ENCODE peak calls at places on chromosome 13, in seven cellular contexts. B, W, O, Y, U, G and L are unnamed samples.

GRCh38 chr13:100128373-100128772 is 39.5 kb downstream of the PCCA start:
- DNase-seq in B (no peak), W (peak; percentile 12), O (no peak), Y (peak; percentile 71), U (peak; percentile 60), G (no peak), L (no peak)

GRCh38 chr13:53351040-53351439 is 322.4 kb downstream of the OLFM4 start:
- DNase-seq in B (no peak), W (no peak), O (no peak), Y (no peak), U (no peak), G (no peak), L (no peak)

GRCh38 chr13:26037302-26037701 is 14.5 kb downstream of the SHISA2 start:
- DNase-seq in B (no peak), W (peak; percentile 28), O (no peak), Y (no peak), U (no peak), G (no peak), L (no peak)

GRCh38 chr13:70994204-70994603 is 872.8 kb downstream of the DACH1 start:
- DNase-seq in B (no peak), W (no peak), O (no peak), Y (no peak), U (no peak), G (no peak), L (no peak)

GRCh38 chr13:43933378-43933777 is 53.7 kb downstream of the LACC1 start:
- DNase-seq in B (no peak), W (no peak), O (no peak), Y (no peak), U (no peak), G (no peak), L (no peak)

GRCh38 chr13:72194531-72194930 is 327.5 kb upstream of the DACH1 start:
- DNase-seq in B (no peak), W (no peak), O (no peak), Y (peak; percentile 1), U (no peak), G (peak; percentile 22), L (no peak)

GRCh38 chr13:80341098-80341701 is at the start of gene SPRY2:
- DNase-seq in B (peak; percentile 97), W (peak; percentile 99), O (peak; percentile 92), Y (peak; percentile 96), U (peak; percentile 85), G (peak; percentile 98), L (peak; percentile 78)

GRCh38 chr13:50543767-50544166 is 299.7 kb downstream of the DLEU7 start:
- DNase-seq in B (no peak), W (peak; percentile 75), O (no peak), Y (peak; percentile 81), U (peak; percentile 77), G (no peak), L (no peak)

GRCh38 chr13:34816118-34816517 is 126.0 kb upstream of the NBEA start:
- DNase-seq in B (no peak), W (no peak), O (no peak), Y (no peak), U (no peak), G (no peak), L (no peak)

GRCh38 chr13:72536668-72537399 is 190.6 kb downstream of the MZT1 start:
- DNase-seq in B (no peak), W (no peak), O (no peak), Y (no peak), U (no peak), G (no peak), L (peak; percentile 19)

GRCh38 chr13:27355894-27356293 is 68.5 kb upstream of the GTF3A start:
- DNase-seq in B (no peak), W (no peak), O (no peak), Y (no peak), U (no peak), G (peak; percentile 31), L (no peak)

GRCh38 chr13:59874973-59875372 is 288.8 kb downstream of the DIAPH3 start:
- DNase-seq in B (no peak), W (no peak), O (no peak), Y (no peak), U (no peak), G (no peak), L (no peak)

GRCh38 chr13:94479559-94480095 is at the start of gene DCT:
- DNase-seq in B (no peak), W (no peak), O (no peak), Y (no peak), U (no peak), G (no peak), L (no peak)

DNA sequence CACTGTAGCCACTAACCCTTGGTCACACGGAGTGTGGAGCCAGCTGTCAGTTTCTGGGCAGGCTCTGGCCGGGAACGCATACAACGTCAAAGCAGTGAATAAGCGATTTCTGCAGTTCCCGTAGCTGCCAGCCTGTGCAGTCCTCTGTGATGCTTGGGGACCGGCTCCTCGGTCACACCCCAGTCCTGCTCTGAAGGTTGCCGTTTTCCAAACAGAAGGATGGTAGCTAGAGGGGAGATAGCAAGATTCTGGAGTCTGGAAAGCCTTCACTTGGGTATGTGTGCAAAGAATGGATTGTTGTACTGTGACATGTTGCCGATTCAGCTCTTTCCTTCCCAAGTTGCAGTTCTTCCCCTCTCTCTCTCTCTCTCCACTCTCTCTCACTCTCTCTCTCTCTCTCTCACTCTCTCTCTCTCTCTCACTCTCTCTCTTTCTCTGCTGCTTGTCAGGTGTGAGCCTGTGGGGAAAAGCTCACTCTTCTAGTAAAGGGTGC is 38.7 kb upstream of the C1QTNF9 start:
- DNase-seq in B (no peak), W (peak; percentile 54), O (peak; percentile 61), Y (peak; percentile 48), U (no peak), G (peak; percentile 85), L (no peak)
- H3K4me3 ChIP-seq in B (peak overlapping the region; percentile 44), W (peak overlapping the region; percentile 9), O (no peak overlapping the region), Y (peak overlapping the region; percentile 45), U (peak overlapping the region; percentile 54), G (peak overlapping the region; percentile 51), L (peak overlapping the region; percentile 44)

DNA sequence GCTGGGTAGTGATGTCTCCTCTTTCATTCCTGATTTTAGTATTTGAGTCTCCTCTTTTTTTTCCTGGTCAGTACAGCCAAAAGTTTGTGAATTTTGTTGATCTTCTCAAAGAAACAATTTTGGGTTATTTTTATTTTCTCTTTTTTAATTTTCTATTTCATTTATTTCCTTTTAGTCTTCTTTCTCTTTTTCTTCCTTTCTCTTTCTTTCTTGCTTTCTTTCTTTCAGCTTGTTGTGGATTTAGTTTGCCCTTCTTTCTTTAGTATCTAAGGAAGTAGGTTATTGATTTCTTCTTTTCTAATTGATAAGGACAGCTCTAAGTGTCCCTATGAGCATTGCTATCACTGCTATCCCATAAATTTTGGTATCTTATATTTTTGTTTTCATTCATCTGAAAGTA is 13.8 kb downstream of the IPO5 start:
- DNase-seq in B (no peak), W (no peak), O (no peak), Y (no peak), U (no peak), G (no peak), L (no peak)
- TF ChIP-seq CTCF in B (no peak), W (no peak), O (no peak), Y (no peak), U (no peak), G (no peak), L (no peak)

GRCh38 chr13:40994581-40995230 is 24.4 kb downstream of the ELF1 start:
- DNase-seq in B (no peak), W (no peak), O (no peak), Y (no peak), U (no peak), G (no peak), L (no peak)
- H3K4me3 ChIP-seq in B (peak overlapping the region; percentile 29), W (no peak overlapping the region), O (no peak overlapping the region), Y (no peak overlapping the region), U (no peak overlapping the region), G (no peak overlapping the region), L (no peak overlapping the region)

GRCh38 chr13:113758651-113759524 is at the start of gene TMEM255B:
- DNase-seq in B (peak; percentile 92), W (peak; percentile 72), O (peak; percentile 83), Y (peak; percentile 49), U (peak; percentile 15), G (peak; percentile 88), L (no peak)
- TF ChIP-seq CTCF in B (peak; percentile 60), W (no peak), O (no peak), Y (no peak), U (no peak), G (peak; percentile 39), L (peak; percentile 18)